ENCODE peak calls at places on chromosomes 4 and X, in eight cellular contexts. L is PC-3, V is glutamatergic neuron, U is fibroblast of the aortic adventitia, N is H9, T is lower lobe of right lung, B is OCI-LY7, H is epithelial cell of esophagus. A is an unnamed sample.

GRCh38 chrX:110866421-110866820 is 70.8 kb upstream of the CHRDL1 start:
- DNase-seq in H (no peak), T (no peak), U (no peak), N (no peak), B (no peak), V (no peak), L (no peak), A (no peak)

GRCh38 chr4:28490669-28491068 is 1630.0 kb downstream of the STIM2 start:
- DNase-seq in V (no peak), H (peak), N (no peak), B (no peak), L (peak), U (peak), T (no peak), A (no peak)

GRCh38 chr4:113384600-113384999 is 335.1 kb downstream of the ANK2 start:
- DNase-seq in N (no peak), L (peak), U (peak), B (no peak), V (no peak), T (no peak), H (peak), A (no peak)

GRCh38 chr4:184437988-184438774 is 36.2 kb downstream of the IRF2 start:
- DNase-seq in U (no peak), T (no peak), H (no peak), N (no peak), V (no peak), B (peak), L (no peak), A (no peak)

GRCh38 chrX:105694839-105695238 is 127.5 kb upstream of the NRK start:
- DNase-seq in T (no peak), H (no peak), L (peak), B (no peak), N (no peak), V (no peak), U (no peak), A (no peak)

GRCh38 chr4:146212781-146213180 is 1.6 kb upstream of the REELD1 start:
- DNase-seq in L (peak), H (no peak), U (no peak), B (no peak), N (no peak), T (no peak), V (no peak), A (no peak)

GRCh38 chrX:31329298-31329697 is 257.5 kb upstream of the FTHL17 start:
- DNase-seq in T (no peak), L (no peak), U (no peak), B (no peak), H (no peak), V (no peak), N (no peak), A (no peak)

GRCh38 chrX:649166-649565 is 18.6 kb downstream of the SHOX start:
- DNase-seq in V (no peak), T (no peak), N (no peak), U (no peak), H (no peak), L (no peak), B (no peak), A (no peak)

GRCh38 chr4:36133658-36134057 is 110.7 kb downstream of the ARAP2 start:
- DNase-seq in B (no peak), H (no peak), U (no peak), L (no peak), T (no peak), V (no peak), N (no peak), A (no peak)

GRCh38 chr4:36130641-36131040 is 113.7 kb downstream of the ARAP2 start:
- DNase-seq in T (no peak), N (no peak), H (no peak), L (no peak), B (no peak), V (no peak), U (no peak), A (no peak)

GRCh38 chr4:36128689-36129088 is 115.6 kb downstream of the ARAP2 start:
- DNase-seq in N (no peak), B (no peak), H (peak), T (no peak), L (no peak), V (no peak), U (no peak), A (no peak)
- TF ChIP-seq CTCF in N (no peak), B (no peak), H (no peak), T (no peak), L (no peak), V (no peak), U (no peak), A (no peak)

GRCh38 chrX:7706032-7706431 is 136.9 kb upstream of the VCX start:
- DNase-seq in U (peak), V (no peak), H (peak), B (no peak), N (no peak), L (peak), T (no peak), A (no peak)
- TF ChIP-seq CTCF in U (peak), V (no peak), H (peak), B (peak), N (peak), L (peak), T (no peak), A (peak)

GRCh38 chr4:107654694-107655093 is 65.3 kb downstream of the PAPSS1 start:
- DNase-seq in N (no peak), V (no peak), B (no peak), L (no peak), H (peak), U (no peak), T (no peak), A (no peak)
- TF ChIP-seq CTCF in N (peak), V (no peak), B (no peak), L (no peak), H (peak), U (no peak), T (no peak), A (no peak)

GRCh38 chr4:33649015-33649414 is 2595.3 kb downstream of the ARAP2 start:
- DNase-seq in V (no peak), U (peak), L (peak), H (peak), T (no peak), B (no peak), N (no peak), A (no peak)
- TF ChIP-seq CTCF in V (no peak), U (peak), L (peak), H (peak), T (peak), B (peak), N (peak), A (peak)

GRCh38 chrX:131763674-131764073 is 219.8 kb downstream of the OR13H1 start:
- DNase-seq in U (peak), L (peak), H (no peak), T (no peak), N (no peak), V (no peak), B (peak), A (peak)
- TF ChIP-seq CTCF in U (peak), L (peak), H (no peak), T (no peak), N (peak), V (no peak), B (no peak), A (peak)

A was measured in GM13977.